ENCODE peak calls at places on chromosomes 1 and 21, in seven cellular contexts. W is HFF-Myc; G is A172; E is activated T-cell treated with anti-CD3 and anti-CD28 coated beads for 1 hour; U is activated CD4-positive, CD25-positive, alpha-beta regulatory T cell; L is heart left ventricle; T is breast epithelium. M is an unnamed sample.

GRCh38 chr1:27931184-27931583 is 3.6 kb upstream of the SMPDL3B start:
- DNase-seq in W (no peak), G (no peak), E (no peak), U (no peak), L (no peak), T (no peak), M (no peak)

GRCh38 chr1:172429324-172430127 is 9.0 kb downstream of the C1orf105 start:
- DNase-seq in W (peak), G (peak), E (no peak), U (no peak), L (peak), T (no peak), M (peak)

GRCh38 chr1:210882414-210883221 is 251.3 kb downstream of the KCNH1 start:
- DNase-seq in W (no peak), G (peak), E (no peak), U (no peak), L (no peak), T (no peak), M (peak)

GRCh38 chr1:86951430-86951829 is 37.0 kb downstream of the HS2ST1 start:
- DNase-seq in W (no peak), G (no peak), E (no peak), U (no peak), L (no peak), T (no peak), M (no peak)

GRCh38 chr1:27133990-27134389 is 20.9 kb downstream of the SLC9A1 start:
- DNase-seq in W (no peak), G (no peak), E (no peak), U (no peak), L (no peak), T (no peak), M (no peak)

GRCh38 chr1:52139817-52140540 is 1.9 kb upstream of the ZFYVE9 start:
- DNase-seq in W (peak), G (peak), E (no peak), U (no peak), L (no peak), T (no peak), M (peak)

GRCh38 chr21:34199121-34199910 is 125.9 kb downstream of the MRPS6 start:
- DNase-seq in W (no peak), G (no peak), E (no peak), U (no peak), L (no peak), T (no peak), M (no peak)

GRCh38 chr1:236457775-236458174 is 63.7 kb downstream of the EDARADD start:
- DNase-seq in W (no peak), G (no peak), E (no peak), U (no peak), L (no peak), T (no peak), M (no peak)

GRCh38 chr1:154553056-154553822 is 5.2 kb downstream of the UBE2Q1 start:
- DNase-seq in W (no peak), G (no peak), E (no peak), U (no peak), L (no peak), T (no peak), M (no peak)

GRCh38 chr1:2468041-2468472 is 8.0 kb upstream of the PLCH2 start:
- DNase-seq in W (no peak), G (no peak), E (peak), U (peak), L (peak), T (no peak), M (no peak)

GRCh38 chr1:34671887-34672286 is 83.0 kb upstream of the GJB5 start:
- DNase-seq in W (no peak), G (no peak), E (no peak), U (no peak), L (no peak), T (no peak), M (no peak)

GRCh38 chr21:26719750-26720149 is 125.5 kb downstream of the ADAMTS1 start:
- DNase-seq in W (no peak), G (peak), E (no peak), U (no peak), L (peak), T (no peak), M (no peak)

GRCh38 chr1:161374373-161374772 is 6.7 kb upstream of the CFAP126 start:
- DNase-seq in W (no peak), G (peak), E (no peak), U (no peak), L (no peak), T (no peak), M (no peak)

GRCh38 chr21:45940621-45941337 is 40.8 kb upstream of the COL6A1 start:
- DNase-seq in W (no peak), G (no peak), E (no peak), U (no peak), L (no peak), T (no peak), M (no peak)

GRCh38 chr1:223298706-223299105 is 65.3 kb downstream of the SUSD4 start:
- DNase-seq in W (no peak), G (no peak), E (no peak), U (no peak), L (no peak), T (no peak), M (no peak)

GRCh38 chr1:24074817-24075725 is 36.9 kb downstream of the MYOM3 start:
- DNase-seq in W (no peak), G (no peak), E (no peak), U (no peak), L (no peak), T (no peak), M (peak)

GRCh38 chr1:54982739-54983138 is 2.3 kb downstream of the TMEM61 start:
- DNase-seq in W (no peak), G (no peak), E (no peak), U (no peak), L (no peak), T (peak), M (peak)

GRCh38 chr1:46301406-46302090 is 1.9 kb downstream of the LRRC41 start:
- DNase-seq in W (no peak), G (no peak), E (no peak), U (peak), L (peak), T (no peak), M (no peak)

GRCh38 chr21:45431781-45432572 is 27.0 kb downstream of the COL18A1 start:
- DNase-seq in W (no peak), G (no peak), E (no peak), U (no peak), L (no peak), T (no peak), M (no peak)

GRCh38 chr1:53362851-53363642 is 35.2 kb upstream of the LRP8 start:
- DNase-seq in W (no peak), G (no peak), E (no peak), U (no peak), L (peak), T (no peak), M (no peak)

GRCh38 chr1:3712573-3713535 is 39.4 kb upstream of the CCDC27 start:
- DNase-seq in W (no peak), G (no peak), E (no peak), U (no peak), L (peak), T (no peak), M (no peak)

GRCh38 chr1:21234779-21235178 is 55.5 kb downstream of the ECE1 start:
- DNase-seq in W (no peak), G (no peak), E (no peak), U (no peak), L (no peak), T (no peak), M (no peak)

GRCh38 chr1:208045410-208046252 is 134.7 kb upstream of the CD34 start:
- DNase-seq in W (no peak), G (no peak), E (no peak), U (no peak), L (no peak), T (no peak), M (peak)

GRCh38 chr1:171817511-171818265 is 23.6 kb upstream of the DNM3 start:
- DNase-seq in W (peak), G (peak), E (no peak), U (peak), L (no peak), T (no peak), M (peak)

GRCh38 chr1:33244143-33244808 is 12.0 kb upstream of the ZNF362 start:
- DNase-seq in W (no peak), G (no peak), E (no peak), U (no peak), L (no peak), T (peak), M (peak)

GRCh38 chr1:21663251-21663950 is 5.8 kb downstream of the RAP1GAP start:
- DNase-seq in W (no peak), G (no peak), E (no peak), U (no peak), L (no peak), T (no peak), M (no peak)

GRCh38 chr1:78360584-78360983 is 130.2 kb upstream of the PTGFR start:
- DNase-seq in W (no peak), G (no peak), E (no peak), U (no peak), L (no peak), T (no peak), M (no peak)

M was measured in SW480.